ENCODE peak calls at places on chromosomes 1 and 21, in six cellular contexts. One of them, this sample, is unnamed.

GRCh38 chr1:117312453-117313138 is 54.7 kb upstream of the MAN1A2 start:
- DNase-seq in neural progenitor cell: peak; percentile 21
- DNase-seq in mammary epithelial cell: peak; percentile 37
- DNase-seq in lower lobe of right lung: no peak
- DNase-seq in GM23338: peak; percentile 47
- DNase-seq in esophagus squamous epithelium: no peak
- DNase-seq in this sample: peak; percentile 20

GRCh38 chr1:160646711-160647328 is at the start of gene SLAMF1:
- DNase-seq in neural progenitor cell: no peak
- DNase-seq in mammary epithelial cell: peak; percentile 16
- DNase-seq in lower lobe of right lung: no peak
- DNase-seq in GM23338: no peak
- DNase-seq in esophagus squamous epithelium: no peak
- DNase-seq in this sample: peak; percentile 43

GRCh38 chr1:19479351-19480120 is 5.8 kb downstream of the CAPZB start:
- DNase-seq in neural progenitor cell: no peak
- DNase-seq in mammary epithelial cell: no peak
- DNase-seq in lower lobe of right lung: no peak
- DNase-seq in GM23338: no peak
- DNase-seq in esophagus squamous epithelium: no peak
- DNase-seq in this sample: no peak

GRCh38 chr1:112319371-112320034 is 76.5 kb upstream of the CTTNBP2NL start:
- DNase-seq in neural progenitor cell: no peak
- DNase-seq in mammary epithelial cell: peak; percentile 78
- DNase-seq in lower lobe of right lung: no peak
- DNase-seq in GM23338: no peak
- DNase-seq in esophagus squamous epithelium: no peak
- DNase-seq in this sample: peak; percentile 49

GRCh38 chr1:89274431-89274857 is 1.8 kb upstream of the GBP5 start:
- DNase-seq in neural progenitor cell: no peak
- DNase-seq in mammary epithelial cell: peak; percentile 79
- DNase-seq in lower lobe of right lung: no peak
- DNase-seq in GM23338: no peak
- DNase-seq in esophagus squamous epithelium: no peak
- DNase-seq in this sample: peak; percentile 75

GRCh38 chr1:63915121-63915520 is 141.3 kb downstream of the ROR1 start:
- DNase-seq in neural progenitor cell: peak; percentile 51
- DNase-seq in mammary epithelial cell: no peak
- DNase-seq in lower lobe of right lung: no peak
- DNase-seq in GM23338: peak; percentile 68
- DNase-seq in esophagus squamous epithelium: no peak
- DNase-seq in this sample: no peak

GRCh38 chr1:46184920-46185658 is 8.8 kb upstream of the P3R3URF start:
- DNase-seq in neural progenitor cell: no peak
- DNase-seq in mammary epithelial cell: no peak
- DNase-seq in lower lobe of right lung: no peak
- DNase-seq in GM23338: no peak
- DNase-seq in esophagus squamous epithelium: no peak
- DNase-seq in this sample: no peak

GRCh38 chr1:185355947-185356346 is 38.9 kb upstream of the IVNS1ABP start:
- DNase-seq in neural progenitor cell: no peak
- DNase-seq in mammary epithelial cell: no peak
- DNase-seq in lower lobe of right lung: no peak
- DNase-seq in GM23338: no peak
- DNase-seq in esophagus squamous epithelium: no peak
- DNase-seq in this sample: no peak

GRCh38 chr1:58586296-58586695 is 9.2 kb upstream of the TACSTD2 start:
- DNase-seq in neural progenitor cell: no peak
- DNase-seq in mammary epithelial cell: no peak
- DNase-seq in lower lobe of right lung: no peak
- DNase-seq in GM23338: no peak
- DNase-seq in esophagus squamous epithelium: no peak
- DNase-seq in this sample: no peak

GRCh38 chr21:29448766-29449165 is 150.0 kb downstream of the BACH1 start:
- DNase-seq in neural progenitor cell: no peak
- DNase-seq in mammary epithelial cell: no peak
- DNase-seq in lower lobe of right lung: no peak
- DNase-seq in GM23338: no peak
- DNase-seq in esophagus squamous epithelium: no peak
- DNase-seq in this sample: no peak

GRCh38 chr21:29454179-29454578 is 155.5 kb downstream of the BACH1 start:
- DNase-seq in neural progenitor cell: no peak
- DNase-seq in mammary epithelial cell: no peak
- DNase-seq in lower lobe of right lung: no peak
- DNase-seq in GM23338: no peak
- DNase-seq in esophagus squamous epithelium: no peak
- DNase-seq in this sample: no peak

GRCh38 chr21:29449306-29449940 is 150.7 kb downstream of the BACH1 start:
- DNase-seq in neural progenitor cell: no peak
- DNase-seq in mammary epithelial cell: no peak
- DNase-seq in lower lobe of right lung: no peak
- DNase-seq in GM23338: no peak
- DNase-seq in esophagus squamous epithelium: no peak
- DNase-seq in this sample: no peak

DNA sequence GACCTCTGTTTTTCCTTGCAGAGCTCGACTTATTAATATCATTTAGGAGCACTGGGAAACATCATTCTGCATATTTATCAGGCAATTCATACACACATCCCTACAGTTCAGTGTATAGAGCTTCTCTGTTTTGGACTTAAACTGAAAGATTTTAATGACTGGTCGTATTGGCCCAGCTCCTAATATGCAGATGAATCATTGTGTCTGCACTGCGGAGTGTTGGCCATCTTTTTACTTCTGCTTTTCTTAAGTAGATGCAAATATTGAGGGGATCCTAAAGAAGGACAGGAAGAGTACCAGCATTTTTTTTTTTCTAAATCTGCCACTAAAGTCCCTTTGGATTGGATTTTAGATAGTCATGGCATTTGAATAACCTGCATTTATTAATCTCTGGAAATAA is 154.8 kb downstream of the BACH1 start:
- DNase-seq in neural progenitor cell: no peak
- DNase-seq in mammary epithelial cell: no peak
- DNase-seq in lower lobe of right lung: no peak
- DNase-seq in GM23338: no peak
- DNase-seq in esophagus squamous epithelium: no peak
- DNase-seq in this sample: no peak
- TF ChIP-seq CTCF in neural progenitor cell: no peak
- TF ChIP-seq CTCF in mammary epithelial cell: no peak
- TF ChIP-seq CTCF in lower lobe of right lung: no peak
- TF ChIP-seq CTCF in GM23338: no peak
- TF ChIP-seq CTCF in esophagus squamous epithelium: no peak
- TF ChIP-seq CTCF in this sample: no peak

GRCh38 chr1:234588402-234588801 is 21.6 kb downstream of the IRF2BP2 start:
- DNase-seq in neural progenitor cell: no peak
- DNase-seq in mammary epithelial cell: no peak
- DNase-seq in lower lobe of right lung: no peak
- DNase-seq in GM23338: no peak
- DNase-seq in esophagus squamous epithelium: no peak
- DNase-seq in this sample: no peak

GRCh38 chr1:234586304-234586703 is 23.7 kb downstream of the IRF2BP2 start:
- DNase-seq in neural progenitor cell: no peak
- DNase-seq in mammary epithelial cell: no peak
- DNase-seq in lower lobe of right lung: no peak
- DNase-seq in GM23338: no peak
- DNase-seq in esophagus squamous epithelium: no peak
- DNase-seq in this sample: no peak

GRCh38 chr1:234584926-234585325 is 25.1 kb downstream of the IRF2BP2 start:
- DNase-seq in neural progenitor cell: no peak
- DNase-seq in mammary epithelial cell: no peak
- DNase-seq in lower lobe of right lung: no peak
- DNase-seq in GM23338: no peak
- DNase-seq in esophagus squamous epithelium: no peak
- DNase-seq in this sample: no peak

GRCh38 chr1:234585333-234586055 is 24.5 kb downstream of the IRF2BP2 start:
- DNase-seq in neural progenitor cell: no peak
- DNase-seq in mammary epithelial cell: no peak
- DNase-seq in lower lobe of right lung: no peak
- DNase-seq in GM23338: no peak
- DNase-seq in esophagus squamous epithelium: no peak
- DNase-seq in this sample: peak; percentile 60

GRCh38 chr1:234586892-234587445 is 23.0 kb downstream of the IRF2BP2 start:
- DNase-seq in neural progenitor cell: no peak
- DNase-seq in mammary epithelial cell: no peak
- DNase-seq in lower lobe of right lung: no peak
- DNase-seq in GM23338: no peak
- DNase-seq in esophagus squamous epithelium: no peak
- DNase-seq in this sample: no peak
- H3K4me1 ChIP-seq in neural progenitor cell: no peaks in the 10 kb centered on the region
- H3K4me1 ChIP-seq in mammary epithelial cell: peaks cover 22% of the 10 kb centered on the region
- H3K4me1 ChIP-seq in lower lobe of right lung: peaks cover 7% of the 10 kb centered on the region
- H3K4me1 ChIP-seq in GM23338: peaks cover 3% of the 10 kb centered on the region
- H3K4me1 ChIP-seq in esophagus squamous epithelium: peaks cover 84% of the 10 kb centered on the region
- H3K4me1 ChIP-seq in this sample: peaks cover 23% of the 10 kb centered on the region

DNA sequence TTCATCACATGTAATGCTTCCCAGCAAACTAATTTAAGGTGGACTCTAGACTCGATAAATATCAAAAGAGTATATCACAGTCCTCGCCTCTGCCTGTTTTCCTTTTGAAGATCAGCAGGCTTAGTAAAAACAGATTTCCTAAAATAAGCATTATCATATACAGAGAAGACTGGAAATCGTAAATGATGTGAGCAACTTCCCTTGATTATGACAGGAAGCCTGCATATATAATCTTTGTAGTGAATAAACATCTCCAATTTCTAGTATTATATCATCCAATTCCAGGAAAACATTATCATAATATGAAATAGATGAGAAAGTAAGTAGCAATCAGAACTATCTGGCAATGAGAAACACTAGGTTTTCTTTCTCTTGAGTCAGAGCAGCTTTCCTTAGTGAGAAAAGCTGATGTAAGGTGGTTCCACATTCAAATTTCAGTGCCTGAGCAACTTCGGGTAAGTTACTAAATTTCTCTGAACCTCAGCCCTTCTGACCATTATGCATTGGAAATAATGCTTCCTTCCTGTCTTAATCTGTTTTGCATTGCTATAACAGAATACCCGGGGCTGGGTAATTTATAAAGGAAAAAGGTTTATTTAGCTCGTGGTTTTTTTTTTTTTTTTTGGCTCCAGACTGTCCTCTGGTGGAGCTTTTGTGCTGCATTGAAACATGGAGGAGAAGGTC is 12.6 kb upstream of the POU2F1 start:
- DNase-seq in neural progenitor cell: no peak
- DNase-seq in mammary epithelial cell: no peak
- DNase-seq in lower lobe of right lung: no peak
- DNase-seq in GM23338: peak; percentile 37
- DNase-seq in esophagus squamous epithelium: no peak
- DNase-seq in this sample: no peak
- TF ChIP-seq CTCF in neural progenitor cell: peak; percentile 42
- TF ChIP-seq CTCF in mammary epithelial cell: peak; percentile 10
- TF ChIP-seq CTCF in lower lobe of right lung: peak; percentile 11
- TF ChIP-seq CTCF in GM23338: peak; percentile 43
- TF ChIP-seq CTCF in esophagus squamous epithelium: no peak
- TF ChIP-seq CTCF in this sample: peak; percentile 26

DNA sequence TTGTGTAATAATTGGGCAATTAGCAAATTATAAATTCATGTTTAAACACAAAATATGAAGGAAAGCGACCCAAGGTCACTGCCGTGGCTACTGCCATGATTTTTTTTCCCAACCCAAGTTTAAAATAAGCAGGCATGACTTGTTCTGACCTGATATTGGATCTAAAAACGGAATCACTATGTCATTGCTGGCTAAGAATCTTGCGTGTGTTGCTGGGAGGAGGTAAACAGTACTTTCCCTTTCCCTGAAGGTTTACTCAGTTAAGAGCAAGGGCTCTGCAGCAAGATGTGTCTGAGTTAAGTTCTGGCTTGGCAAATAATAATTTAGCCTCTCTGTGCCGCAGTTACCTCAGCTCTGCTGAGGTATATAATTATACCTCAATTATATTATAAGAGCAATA is 125.7 kb upstream of the L1TD1 start:
- DNase-seq in neural progenitor cell: no peak
- DNase-seq in mammary epithelial cell: no peak
- DNase-seq in lower lobe of right lung: no peak
- DNase-seq in GM23338: no peak
- DNase-seq in esophagus squamous epithelium: no peak
- DNase-seq in this sample: no peak
- H3K4me1 ChIP-seq in neural progenitor cell: no peaks in the 10 kb centered on the region
- H3K4me1 ChIP-seq in mammary epithelial cell: no peaks in the 10 kb centered on the region
- H3K4me1 ChIP-seq in lower lobe of right lung: peaks cover 7% of the 10 kb centered on the region
- H3K4me1 ChIP-seq in GM23338: peaks cover 4% of the 10 kb centered on the region
- H3K4me1 ChIP-seq in esophagus squamous epithelium: peaks cover 22% of the 10 kb centered on the region
- H3K4me1 ChIP-seq in this sample: peaks cover 4% of the 10 kb centered on the region

DNA sequence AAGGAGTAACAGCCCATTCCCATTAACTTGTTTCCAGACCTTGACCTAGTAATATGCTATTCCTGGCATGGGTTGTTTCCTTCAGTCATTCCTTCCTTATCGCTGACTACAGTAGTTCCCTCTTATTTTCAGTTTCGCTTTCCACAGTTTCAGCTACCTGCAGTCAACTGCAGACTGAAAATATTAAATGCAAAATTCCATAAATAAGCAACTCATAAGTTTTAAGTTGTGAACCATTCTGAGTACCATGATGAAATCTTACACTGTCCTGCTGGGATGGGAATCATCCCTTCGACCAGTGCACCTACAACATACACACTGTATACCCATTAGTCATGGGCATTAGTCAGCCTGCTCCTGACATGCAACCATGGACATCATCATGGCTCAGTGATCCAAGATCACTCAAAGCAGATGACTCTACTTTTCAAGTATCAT is 66.7 kb downstream of the CCDC30 start:
- DNase-seq in neural progenitor cell: no peak
- DNase-seq in mammary epithelial cell: peak; percentile 96
- DNase-seq in lower lobe of right lung: no peak
- DNase-seq in GM23338: no peak
- DNase-seq in esophagus squamous epithelium: no peak
- DNase-seq in this sample: peak; percentile 89
- TF ChIP-seq CTCF in neural progenitor cell: no peak
- TF ChIP-seq CTCF in mammary epithelial cell: no peak
- TF ChIP-seq CTCF in lower lobe of right lung: no peak
- TF ChIP-seq CTCF in GM23338: no peak
- TF ChIP-seq CTCF in esophagus squamous epithelium: no peak
- TF ChIP-seq CTCF in this sample: no peak

DNA sequence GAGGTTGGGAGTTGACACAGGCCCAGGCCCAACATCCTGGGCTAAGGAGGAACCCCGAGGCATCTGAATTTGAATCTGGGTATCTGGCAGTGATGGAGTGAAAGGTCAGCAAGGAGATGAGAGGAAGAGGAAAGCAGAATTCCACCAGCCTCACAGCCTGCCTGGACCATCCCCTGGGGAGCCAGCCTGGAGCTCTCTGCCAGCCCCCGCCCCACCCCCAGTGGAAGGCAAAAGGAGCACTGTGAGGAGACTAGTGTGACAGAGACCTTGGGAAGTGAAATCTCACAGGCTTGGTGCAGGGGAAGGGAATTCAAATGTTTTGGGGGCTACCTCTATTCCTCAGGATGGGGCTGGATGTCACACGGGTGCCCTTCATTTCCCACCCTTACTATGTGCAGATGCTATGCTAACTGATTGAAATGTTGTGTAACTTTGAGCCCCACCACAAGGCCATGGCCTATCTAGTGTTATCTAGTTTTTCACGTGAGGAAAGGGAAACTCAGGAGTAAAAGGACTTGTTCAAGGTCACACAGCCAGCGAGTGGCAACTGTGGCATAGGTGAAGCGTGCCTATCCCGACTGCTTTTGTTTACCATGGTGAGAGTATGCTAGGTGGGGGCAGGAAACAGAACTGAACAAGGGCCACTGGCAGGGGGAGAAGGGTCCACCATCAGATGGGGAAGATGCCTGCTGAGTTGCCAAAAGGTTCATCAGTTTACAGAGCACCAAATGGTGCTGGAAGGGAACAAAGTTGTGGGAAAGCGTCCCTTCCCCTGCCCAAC is 29.8 kb downstream of the AHDC1 start:
- DNase-seq in neural progenitor cell: no peak
- DNase-seq in mammary epithelial cell: no peak
- DNase-seq in lower lobe of right lung: no peak
- DNase-seq in GM23338: no peak
- DNase-seq in esophagus squamous epithelium: no peak
- DNase-seq in this sample: no peak
- H3K4me1 ChIP-seq in neural progenitor cell: peaks cover 75% of the 10 kb centered on the region
- H3K4me1 ChIP-seq in mammary epithelial cell: peaks cover 79% of the 10 kb centered on the region
- H3K4me1 ChIP-seq in lower lobe of right lung: peaks cover 88% of the 10 kb centered on the region
- H3K4me1 ChIP-seq in GM23338: peaks cover 56% of the 10 kb centered on the region
- H3K4me1 ChIP-seq in esophagus squamous epithelium: peaks cover 100% of the 10 kb centered on the region
- H3K4me1 ChIP-seq in this sample: peaks cover 10% of the 10 kb centered on the region

This sample was measured in foreskin keratinocyte.